ENCODE peak calls at places on chromosomes 2 and 18, in six cellular contexts. F is GM23338, B is MM.1S, V is aorta, J is IMR-90, I is endothelial cell of umbilical vein. P is an unnamed sample.

GRCh38 chr2:171814883-171815282 is 79.2 kb downstream of the SLC25A12 start:
- DNase-seq in F (no peak), B (peak; percentile 58), V (no peak), J (no peak), I (no peak), P (no peak)

GRCh38 chr2:30232027-30232800 is 880 bp downstream of the LBH start:
- DNase-seq in F (peak; percentile 93), B (no peak), V (peak; percentile 79), J (peak; percentile 47), I (no peak), P (peak; percentile 72)

GRCh38 chr2:134218414-134218813 is 35.5 kb upstream of the MGAT5 start:
- DNase-seq in F (no peak), B (no peak), V (no peak), J (no peak), I (no peak), P (no peak)

GRCh38 chr2:207692206-207693065 is 19.0 kb upstream of the CCNYL1 start:
- DNase-seq in F (peak; percentile 82), B (no peak), V (peak; percentile 54), J (peak; percentile 4), I (peak; percentile 61), P (no peak)

GRCh38 chr2:238879621-238880377 is 31.9 kb downstream of the TWIST2 start:
- DNase-seq in F (no peak), B (no peak), V (no peak), J (no peak), I (no peak), P (no peak)

GRCh38 chr2:8469709-8470493 is 212.0 kb upstream of the ID2 start:
- DNase-seq in F (no peak), B (no peak), V (no peak), J (no peak), I (no peak), P (no peak)

GRCh38 chr2:239946570-239947311 is 78.4 kb downstream of the NDUFA10 start:
- DNase-seq in F (no peak), B (no peak), V (peak; percentile 21), J (no peak), I (no peak), P (peak; percentile 31)

GRCh38 chr2:163733301-163733938 is 2.4 kb downstream of the FIGN start:
- DNase-seq in F (no peak), B (no peak), V (no peak), J (peak; percentile 6), I (no peak), P (no peak)

GRCh38 chr2:10231551-10232085 is 71.1 kb upstream of the HPCAL1 start:
- DNase-seq in F (no peak), B (no peak), V (no peak), J (no peak), I (no peak), P (no peak)

GRCh38 chr2:178819992-178820391 is 12.8 kb upstream of the TTN start:
- DNase-seq in F (no peak), B (peak; percentile 94), V (no peak), J (no peak), I (peak; percentile 63), P (no peak)

GRCh38 chr18:13366131-13366530 is 147.6 kb downstream of the LDLRAD4 start:
- DNase-seq in F (no peak), B (no peak), V (no peak), J (no peak), I (no peak), P (no peak)

DNA sequence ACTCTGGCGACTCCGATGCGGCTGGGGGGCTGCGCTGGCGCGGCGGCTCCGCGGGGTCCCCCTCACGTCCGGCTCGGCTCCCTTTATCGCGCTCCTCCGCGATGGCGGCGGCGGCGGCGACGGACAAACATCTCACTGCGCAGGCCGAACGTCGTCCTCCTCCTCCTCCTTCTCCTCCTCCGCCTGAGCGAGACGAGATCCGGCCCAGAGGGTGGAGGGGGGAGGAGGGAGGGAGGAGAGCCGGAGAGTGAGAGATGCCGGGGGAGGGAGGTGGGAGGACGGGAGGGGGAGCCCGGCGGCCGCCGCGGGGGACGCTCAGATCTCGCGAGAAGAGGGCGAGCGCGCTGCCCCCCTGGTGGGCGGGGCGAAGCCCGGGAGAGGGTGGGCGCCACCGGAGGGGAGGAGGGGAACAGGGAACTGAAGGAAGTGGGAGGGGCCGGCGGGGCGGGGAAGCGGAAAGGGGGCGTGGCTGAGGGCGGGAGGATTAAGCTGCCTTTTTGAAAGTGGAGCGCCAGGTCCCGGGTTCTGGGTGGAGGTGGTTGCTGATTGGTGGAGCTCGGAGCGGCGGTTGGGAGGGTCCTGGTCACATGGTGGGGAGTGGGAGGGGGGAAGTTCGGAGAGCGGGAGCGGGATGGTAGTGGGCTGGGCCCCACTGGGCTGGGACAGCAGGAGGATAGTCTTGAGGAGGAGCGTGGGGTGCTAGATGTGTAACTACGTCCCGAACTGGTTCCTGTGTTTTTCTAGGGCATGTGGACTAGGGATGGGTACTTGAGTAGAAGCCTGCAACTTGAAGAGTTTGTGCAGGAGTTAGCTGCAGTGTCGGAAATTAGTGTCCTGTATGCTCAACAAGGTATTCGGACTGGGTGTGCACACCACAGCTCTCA is at the start of gene CUL3:
- DNase-seq in F (peak; percentile 99), B (peak; percentile 95), V (peak; percentile 99), J (peak; percentile 96), I (peak; percentile 98), P (peak; percentile 99)
- H3K4me1 ChIP-seq in F (peaks cover 25% of the 10 kb centered on the region), B (no peaks in the 10 kb centered on the region), V (no peaks in the 10 kb centered on the region), J (peaks cover 2% of the 10 kb centered on the region), I (peaks cover 18% of the 10 kb centered on the region), P (peaks cover 33% of the 10 kb centered on the region)

DNA sequence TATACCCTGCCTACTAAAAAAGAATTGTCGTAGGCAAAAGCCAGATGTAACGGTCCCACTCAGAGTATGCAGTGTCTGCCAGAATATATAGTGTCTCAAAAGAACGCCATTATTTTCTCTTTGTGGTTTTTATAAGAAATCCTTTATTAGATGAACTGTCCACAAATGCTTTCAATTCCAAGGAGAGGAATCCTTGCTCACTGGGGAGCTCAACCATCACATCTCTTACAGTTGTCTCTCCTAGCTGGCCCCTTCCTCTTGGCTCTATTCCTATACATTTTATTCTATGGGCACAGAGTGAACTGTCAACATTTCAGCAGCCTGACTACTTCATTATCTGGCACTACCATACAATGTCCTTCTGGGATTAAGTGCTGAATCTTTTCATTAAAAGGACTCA is 96.4 kb upstream of the THOC1 start:
- DNase-seq in F (no peak), B (no peak), V (no peak), J (no peak), I (no peak), P (no peak)
- H3K4me1 ChIP-seq in F (peaks cover 19% of the 10 kb centered on the region), B (no peaks in the 10 kb centered on the region), V (no peaks in the 10 kb centered on the region), J (no peaks in the 10 kb centered on the region), I (no peaks in the 10 kb centered on the region), P (no peaks in the 10 kb centered on the region)

DNA sequence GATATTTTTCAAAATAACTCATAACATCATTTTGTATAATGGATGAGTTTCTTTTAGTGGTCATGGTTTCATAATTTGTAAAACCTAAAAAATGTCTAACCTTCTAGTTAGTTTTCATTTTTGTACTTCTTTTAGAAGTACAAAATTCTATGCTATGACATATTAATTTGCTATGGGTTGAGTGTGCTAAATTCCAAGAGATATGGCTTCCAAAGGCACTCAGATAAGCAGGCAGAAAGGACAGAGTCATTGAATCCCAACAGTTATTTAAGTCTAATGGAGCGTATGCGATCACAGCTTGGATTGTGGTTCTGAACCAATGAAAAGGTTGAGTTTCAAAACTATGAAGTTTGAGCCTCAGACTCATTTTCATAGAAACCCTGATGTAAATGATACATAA is 37.0 kb downstream of the GCG start:
- DNase-seq in F (no peak), B (no peak), V (no peak), J (no peak), I (no peak), P (no peak)
- H3K4me1 ChIP-seq in F (peaks cover 5% of the 10 kb centered on the region), B (no peaks in the 10 kb centered on the region), V (peaks cover 3% of the 10 kb centered on the region), J (peaks cover 13% of the 10 kb centered on the region), I (peaks cover 26% of the 10 kb centered on the region), P (peaks cover 4% of the 10 kb centered on the region)

DNA sequence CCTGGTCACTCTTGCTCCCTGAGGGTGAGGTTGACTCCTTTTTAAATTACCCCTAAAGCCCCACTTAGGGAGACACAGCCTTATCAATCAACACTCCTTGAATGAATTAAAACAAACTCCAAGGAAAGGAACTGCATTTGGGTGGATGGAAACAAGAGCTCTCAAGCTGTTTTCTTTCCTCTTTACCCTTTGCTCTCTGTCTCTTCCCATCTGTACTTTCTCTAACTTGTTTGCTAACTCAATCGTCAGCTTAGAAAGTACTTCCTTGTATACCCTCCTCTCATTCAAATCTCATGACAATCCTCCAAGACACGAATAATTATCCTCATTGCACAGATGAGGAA is 32.8 kb downstream of the ZFP36L2 start:
- DNase-seq in F (no peak), B (no peak), V (no peak), J (no peak), I (no peak), P (no peak)
- H3K4me1 ChIP-seq in F (peaks cover 3% of the 10 kb centered on the region), B (no peaks in the 10 kb centered on the region), V (no peaks in the 10 kb centered on the region), J (no peaks in the 10 kb centered on the region), I (no peaks in the 10 kb centered on the region), P (no peaks in the 10 kb centered on the region)

GRCh38 chr2:43329637-43330036 is 103.2 kb upstream of the ZFP36L2 start:
- DNase-seq in F (no peak), B (no peak), V (no peak), J (no peak), I (no peak), P (no peak)

GRCh38 chr2:43326116-43326825 is 99.9 kb upstream of the ZFP36L2 start:
- DNase-seq in F (no peak), B (no peak), V (no peak), J (no peak), I (no peak), P (no peak)

GRCh38 chr2:43325448-43325811 is 99.0 kb upstream of the ZFP36L2 start:
- DNase-seq in F (no peak), B (no peak), V (no peak), J (no peak), I (no peak), P (no peak)

GRCh38 chr2:43327119-43327518 is 100.7 kb upstream of the ZFP36L2 start:
- DNase-seq in F (no peak), B (no peak), V (no peak), J (no peak), I (no peak), P (no peak)

DNA sequence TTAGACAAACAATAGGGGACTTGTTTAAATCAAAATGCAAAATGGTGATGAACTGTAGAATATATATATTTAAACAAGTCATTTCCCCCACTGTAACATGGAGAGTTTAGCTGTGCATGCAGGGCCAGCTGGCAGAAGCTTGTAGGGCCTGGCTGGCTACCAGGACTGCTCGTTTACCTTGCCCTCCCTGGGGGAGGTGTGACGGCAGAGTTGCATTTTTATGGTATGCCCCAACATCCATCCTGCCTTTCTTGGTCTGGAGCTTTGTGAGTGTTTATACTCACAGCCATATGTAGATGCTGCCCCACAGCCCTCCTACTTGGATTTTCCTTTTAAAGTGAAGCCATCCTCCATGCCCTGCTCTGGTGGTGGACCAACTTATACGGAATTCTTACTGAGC is 101.8 kb upstream of the ZFP36L2 start:
- DNase-seq in F (no peak), B (no peak), V (no peak), J (peak; percentile 54), I (no peak), P (no peak)
- H3K4me1 ChIP-seq in F (peaks cover 5% of the 10 kb centered on the region), B (no peaks in the 10 kb centered on the region), V (peaks cover 12% of the 10 kb centered on the region), J (peaks cover 10% of the 10 kb centered on the region), I (peaks cover 14% of the 10 kb centered on the region), P (peaks cover 73% of the 10 kb centered on the region)